ENCODE peak calls at places on chromosomes 13 and 19, in nine cellular contexts. A is IMR-90, Z is cardiac muscle cell, N is neural crest cell, K is HFFc6, T is AG09309, I is astrocyte of the cerebellum, W is colonic mucosa, C is testis. E is an unnamed sample.

GRCh38 chr19:47723573-47723923 is 10.3 kb downstream of the EHD2 start:
- DNase-seq in A (peak; percentile 95), Z (no peak), N (no peak), K (peak; percentile 86), T (peak; percentile 78), I (no peak), W (no peak), C (peak; percentile 66), E (peak; percentile 80)

GRCh38 chr19:23402388-23402787 is 7.1 kb upstream of the ZNF91 start:
- DNase-seq in A (no peak), Z (no peak), N (no peak), K (no peak), T (no peak), I (no peak), W (no peak), C (no peak), E (no peak)

GRCh38 chr19:18972851-18973250 is 31.8 kb upstream of the HOMER3 start:
- DNase-seq in A (no peak), Z (no peak), N (no peak), K (no peak), T (no peak), I (no peak), W (no peak), C (no peak), E (no peak)

GRCh38 chr13:35826626-35827254 is 304.4 kb downstream of the DCLK1 start:
- DNase-seq in A (no peak), Z (no peak), N (no peak), K (no peak), T (no peak), I (no peak), W (no peak), C (peak; percentile 41), E (no peak)

GRCh38 chr13:113927661-113928581 is 46.0 kb downstream of the C13orf46 start:
- DNase-seq in A (peak; percentile 99), Z (no peak), N (no peak), K (peak; percentile 98), T (peak; percentile 99), I (peak; percentile 95), W (no peak), C (peak; percentile 31), E (no peak)

GRCh38 chr19:30447276-30447870 is 75.2 kb downstream of the ZNF536 start:
- DNase-seq in A (no peak), Z (no peak), N (no peak), K (peak; percentile 2), T (no peak), I (no peak), W (no peak), C (no peak), E (no peak)

GRCh38 chr13:92963029-92963428 is 263.6 kb upstream of the GPC6 start:
- DNase-seq in A (peak; percentile 20), Z (no peak), N (no peak), K (no peak), T (no peak), I (peak; percentile 6), W (no peak), C (no peak), E (peak; percentile 21)

GRCh38 chr13:50081106-50081898 is 66.1 kb downstream of the KCNRG start:
- DNase-seq in A (no peak), Z (peak; percentile 76), N (peak; percentile 53), K (no peak), T (no peak), I (no peak), W (peak; percentile 71), C (peak; percentile 72), E (peak; percentile 18)

GRCh38 chr19:9792191-9793050 is 23.9 kb upstream of the ZNF846 start:
- DNase-seq in A (peak; percentile 91), Z (peak; percentile 99), N (peak; percentile 85), K (peak; percentile 73), T (peak; percentile 61), I (peak; percentile 90), W (peak; percentile 97), C (peak; percentile 97), E (peak; percentile 80)

GRCh38 chr13:30865131-30866009 is 40.7 kb upstream of the MEDAG start:
- DNase-seq in A (peak; percentile 96), Z (peak; percentile 90), N (peak; percentile 61), K (peak; percentile 86), T (peak; percentile 89), I (peak; percentile 88), W (peak; percentile 72), C (peak; percentile 87), E (peak; percentile 88)

GRCh38 chr13:110551284-110551683 is 10.2 kb downstream of the RAB20 start:
- DNase-seq in A (no peak), Z (peak; percentile 10), N (no peak), K (no peak), T (no peak), I (no peak), W (no peak), C (no peak), E (no peak)

GRCh38 chr13:93290503-93290902 is 63.9 kb downstream of the GPC6 start:
- DNase-seq in A (peak; percentile 46), Z (no peak), N (no peak), K (no peak), T (no peak), I (peak; percentile 13), W (no peak), C (no peak), E (peak; percentile 20)

GRCh38 chr13:40585911-40586471 is 80.5 kb downstream of the FOXO1 start:
- DNase-seq in A (no peak), Z (no peak), N (no peak), K (no peak), T (no peak), I (no peak), W (no peak), C (no peak), E (peak; percentile 63)

DNA sequence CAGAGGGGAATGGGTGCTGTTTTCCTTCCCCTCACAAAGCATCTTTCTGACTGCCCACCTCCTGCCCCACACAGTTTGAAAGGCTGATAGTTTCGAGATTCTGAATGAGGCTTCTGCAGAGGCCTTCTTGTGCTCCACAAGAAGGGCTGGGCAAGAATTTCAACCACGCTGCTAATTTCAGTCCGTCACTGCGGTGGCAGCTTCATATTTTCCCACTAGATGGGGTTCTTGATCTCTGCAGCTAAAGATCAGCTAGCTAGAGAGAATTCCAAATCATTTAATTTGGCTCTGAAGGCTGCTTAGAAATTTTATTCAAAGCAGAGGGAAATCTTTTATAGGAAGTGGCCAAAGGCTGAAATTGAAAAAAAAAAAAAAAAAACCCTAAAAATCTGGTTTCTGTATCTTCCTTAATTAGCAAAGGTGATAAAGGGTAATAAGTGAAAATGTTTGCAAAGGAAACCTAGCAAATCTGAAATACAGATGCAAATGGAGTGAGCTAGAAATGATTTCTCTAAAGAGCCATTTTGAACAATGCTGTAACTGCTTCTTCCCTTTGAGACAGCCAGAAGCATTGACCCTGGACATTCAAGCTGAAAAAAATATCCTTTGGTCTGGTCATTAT is 38.0 kb upstream of the C13orf42 start:
- DNase-seq in A (peak; percentile 45), Z (peak; percentile 76), N (peak; percentile 38), K (peak; percentile 53), T (peak; percentile 31), I (peak; percentile 57), W (no peak), C (peak; percentile 64), E (peak; percentile 35)
- TF ChIP-seq CTCF in A (peak; percentile 76), Z (peak; percentile 79), N (peak; percentile 72), K (peak; percentile 75), T (peak; percentile 72), I (peak; percentile 83), W (no peak), C (no peak), E (peak; percentile 63)

GRCh38 chr19:14091885-14092462 is 1.4 kb upstream of the SAMD1 start:
- DNase-seq in A (no peak), Z (no peak), N (no peak), K (no peak), T (no peak), I (no peak), W (no peak), C (no peak), E (no peak)
- TF ChIP-seq CTCF in A (no peak), Z (no peak), N (no peak), K (no peak), T (no peak), I (no peak), W (no peak), C (no peak), E (no peak)

DNA sequence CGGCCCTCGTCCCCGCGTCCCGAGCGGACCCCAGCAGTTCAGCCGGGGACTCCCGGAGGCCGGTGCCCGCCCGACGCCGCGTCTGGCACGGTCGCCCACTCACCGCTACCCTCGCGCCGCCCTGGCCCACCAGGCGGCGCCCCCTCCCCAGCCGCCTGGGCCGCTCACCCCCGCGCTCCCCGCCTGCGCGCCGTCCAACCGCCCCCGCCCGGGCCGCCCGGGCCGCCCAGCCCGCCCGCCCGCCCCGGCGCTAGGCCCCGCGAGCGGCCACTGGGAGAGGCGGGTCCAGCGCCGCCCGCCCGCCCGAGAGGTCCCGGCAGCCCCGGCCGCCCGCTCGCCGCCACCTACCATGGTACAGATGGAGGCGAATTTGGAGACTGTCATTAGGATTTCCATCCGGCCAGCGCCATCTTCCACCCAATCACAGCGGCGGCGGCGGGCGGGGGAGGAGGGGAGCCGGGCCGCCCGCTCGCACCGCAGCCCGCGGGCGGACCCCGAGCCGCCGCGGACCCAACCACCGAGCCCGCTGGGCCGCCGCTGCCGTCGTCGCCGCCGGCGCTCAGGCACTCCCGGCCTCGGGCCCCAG is at the start of gene USP12:
- DNase-seq in A (peak; percentile 22), Z (peak; percentile 79), N (peak; percentile 54), K (no peak), T (no peak), I (no peak), W (no peak), C (peak; percentile 35), E (no peak)
- TF ChIP-seq CTCF in A (peak; percentile 41), Z (no peak), N (peak; percentile 32), K (no peak), T (peak; percentile 6), I (no peak), W (no peak), C (no peak), E (peak; percentile 19)

GRCh38 chr13:32282096-32282711 is 33.0 kb downstream of the ZAR1L start:
- DNase-seq in A (no peak), Z (peak; percentile 25), N (no peak), K (no peak), T (no peak), I (no peak), W (no peak), C (no peak), E (no peak)
- TF ChIP-seq CTCF in A (no peak), Z (no peak), N (no peak), K (no peak), T (no peak), I (no peak), W (no peak), C (no peak), E (no peak)